ENCODE peak calls at places on chromosomes 12 and 14, in five cellular contexts. One of them, this sample, is unnamed.

GRCh38 chr14:71576472-71576871 is 355.8 kb upstream of the RGS6 start:
- ATAC-seq in K562: no peak
- ATAC-seq in GM12878: no peak
- ATAC-seq in HepG2: no peak
- ATAC-seq in upper lobe of left lung: no peak
- ATAC-seq in this sample: no peak

GRCh38 chr12:12518464-12518845 is 44.2 kb downstream of the DUSP16 start:
- ATAC-seq in K562: no peak
- ATAC-seq in upper lobe of left lung: no peak
- ATAC-seq in GM12878: no peak
- ATAC-seq in HepG2: no peak
- ATAC-seq in this sample: no peak

GRCh38 chr12:27344246-27344645 is 11.6 kb downstream of the BMAL2 start:
- ATAC-seq in K562: no peak
- ATAC-seq in GM12878: peak; percentile 62
- ATAC-seq in HepG2: no peak
- ATAC-seq in upper lobe of left lung: no peak
- ATAC-seq in this sample: no peak

GRCh38 chr12:57764662-57765002 is 2.2 kb downstream of the CYP27B1 start:
- ATAC-seq in GM12878: peak; percentile 19
- ATAC-seq in upper lobe of left lung: peak; percentile 1
- ATAC-seq in HepG2: no peak
- ATAC-seq in K562: no peak
- ATAC-seq in this sample: no peak

GRCh38 chr12:47844264-47845020 is 24.7 kb upstream of the HDAC7 start:
- ATAC-seq in upper lobe of left lung: peak; percentile 90
- ATAC-seq in GM12878: no peak
- ATAC-seq in K562: no peak
- ATAC-seq in HepG2: peak; percentile 32
- ATAC-seq in this sample: peak; percentile 88

GRCh38 chr14:99565383-99565782 is 38.6 kb downstream of the CCDC85C start:
- ATAC-seq in GM12878: no peak
- ATAC-seq in HepG2: no peak
- ATAC-seq in upper lobe of left lung: no peak
- ATAC-seq in K562: no peak
- ATAC-seq in this sample: no peak

GRCh38 chr12:110005319-110005973 is 6.2 kb downstream of the ANKRD13A start:
- ATAC-seq in HepG2: no peak
- ATAC-seq in upper lobe of left lung: no peak
- ATAC-seq in K562: no peak
- ATAC-seq in GM12878: peak; percentile 68
- ATAC-seq in this sample: no peak

GRCh38 chr12:52740591-52740990 is 36.6 kb downstream of the KRT76 start:
- ATAC-seq in HepG2: no peak
- ATAC-seq in K562: no peak
- ATAC-seq in GM12878: no peak
- ATAC-seq in upper lobe of left lung: no peak
- ATAC-seq in this sample: no peak

GRCh38 chr12:72236071-72236705 is 36.0 kb upstream of the TRHDE start:
- ATAC-seq in upper lobe of left lung: no peak
- ATAC-seq in K562: no peak
- ATAC-seq in GM12878: no peak
- ATAC-seq in HepG2: no peak
- ATAC-seq in this sample: no peak

GRCh38 chr12:104724992-104725585 is 233.0 kb downstream of the SLC41A2 start:
- ATAC-seq in GM12878: no peak
- ATAC-seq in upper lobe of left lung: no peak
- ATAC-seq in HepG2: no peak
- ATAC-seq in K562: peak; percentile 19
- ATAC-seq in this sample: no peak

GRCh38 chr12:124565071-124565491 is 2.3 kb downstream of the NCOR2 start:
- ATAC-seq in GM12878: peak; percentile 40
- ATAC-seq in upper lobe of left lung: no peak
- ATAC-seq in K562: no peak
- ATAC-seq in HepG2: no peak
- ATAC-seq in this sample: no peak

GRCh38 chr14:92039073-92039719 is 663 bp downstream of the TRIP11 start:
- ATAC-seq in HepG2: peak; percentile 72
- ATAC-seq in GM12878: peak; percentile 52
- ATAC-seq in K562: peak; percentile 61
- ATAC-seq in upper lobe of left lung: peak; percentile 71
- ATAC-seq in this sample: peak; percentile 49

GRCh38 chr12:4434299-4434698 is 11.3 kb downstream of the FGF6 start:
- ATAC-seq in GM12878: no peak
- ATAC-seq in upper lobe of left lung: no peak
- ATAC-seq in HepG2: no peak
- ATAC-seq in K562: no peak
- ATAC-seq in this sample: no peak

GRCh38 chr14:103581954-103582703 is 19.4 kb downstream of the COA8 start:
- ATAC-seq in upper lobe of left lung: peak; percentile 8
- ATAC-seq in K562: no peak
- ATAC-seq in HepG2: peak; percentile 25
- ATAC-seq in GM12878: no peak
- ATAC-seq in this sample: no peak

GRCh38 chr12:67111182-67111581 is 158.0 kb upstream of the CAND1 start:
- ATAC-seq in upper lobe of left lung: no peak
- ATAC-seq in GM12878: no peak
- ATAC-seq in HepG2: no peak
- ATAC-seq in K562: no peak
- ATAC-seq in this sample: no peak

GRCh38 chr12:127487031-127487430 is 779.9 kb upstream of the TMEM132C start:
- ATAC-seq in upper lobe of left lung: no peak
- ATAC-seq in GM12878: no peak
- ATAC-seq in HepG2: no peak
- ATAC-seq in K562: no peak
- ATAC-seq in this sample: no peak

GRCh38 chr12:100173111-100173510 is 27.5 kb upstream of the ACTR6 start:
- ATAC-seq in upper lobe of left lung: no peak
- ATAC-seq in GM12878: no peak
- ATAC-seq in HepG2: no peak
- ATAC-seq in K562: peak; percentile 54
- ATAC-seq in this sample: no peak

GRCh38 chr12:29742646-29743045 is 41.1 kb downstream of the TMTC1 start:
- ATAC-seq in upper lobe of left lung: no peak
- ATAC-seq in GM12878: no peak
- ATAC-seq in K562: no peak
- ATAC-seq in HepG2: no peak
- ATAC-seq in this sample: no peak

GRCh38 chr12:106736051-106736957 is 38.2 kb upstream of the RIC8B start:
- ATAC-seq in HepG2: peak; percentile 42
- ATAC-seq in K562: peak; percentile 73
- ATAC-seq in GM12878: peak; percentile 78
- ATAC-seq in upper lobe of left lung: no peak
- ATAC-seq in this sample: no peak

GRCh38 chr12:41514907-41515306 is 326.8 kb downstream of the PDZRN4 start:
- ATAC-seq in K562: no peak
- ATAC-seq in HepG2: no peak
- ATAC-seq in GM12878: peak; percentile 49
- ATAC-seq in upper lobe of left lung: no peak
- ATAC-seq in this sample: no peak

GRCh38 chr14:92088494-92088893 is 17.9 kb downstream of the ATXN3 start:
- ATAC-seq in K562: no peak
- ATAC-seq in GM12878: no peak
- ATAC-seq in HepG2: no peak
- ATAC-seq in upper lobe of left lung: no peak
- ATAC-seq in this sample: no peak

GRCh38 chr12:92340441-92341332 is 195.0 kb upstream of the BTG1 start:
- ATAC-seq in upper lobe of left lung: no peak
- ATAC-seq in K562: peak; percentile 86
- ATAC-seq in HepG2: no peak
- ATAC-seq in GM12878: peak; percentile 86
- ATAC-seq in this sample: no peak

GRCh38 chr14:103448097-103448496 is 62.9 kb downstream of the MARK3 start:
- ATAC-seq in GM12878: no peak
- ATAC-seq in K562: peak; percentile 41
- ATAC-seq in HepG2: no peak
- ATAC-seq in upper lobe of left lung: no peak
- ATAC-seq in this sample: no peak

GRCh38 chr14:28931999-28932398 is 165.4 kb downstream of the FOXG1 start:
- ATAC-seq in HepG2: no peak
- ATAC-seq in GM12878: no peak
- ATAC-seq in K562: no peak
- ATAC-seq in upper lobe of left lung: no peak
- ATAC-seq in this sample: no peak

GRCh38 chr14:70318635-70319013 is 40.9 kb downstream of the COX16 start:
- ATAC-seq in HepG2: peak; percentile 12
- ATAC-seq in upper lobe of left lung: no peak
- ATAC-seq in GM12878: no peak
- ATAC-seq in K562: no peak
- ATAC-seq in this sample: no peak

GRCh38 chr14:97866664-97867063 is 1069.5 kb downstream of the VRK1 start:
- ATAC-seq in HepG2: no peak
- ATAC-seq in K562: no peak
- ATAC-seq in GM12878: no peak
- ATAC-seq in upper lobe of left lung: no peak
- ATAC-seq in this sample: no peak

GRCh38 chr12:94027561-94027960 is 120.8 kb upstream of the PLXNC1 start:
- ATAC-seq in K562: no peak
- ATAC-seq in upper lobe of left lung: no peak
- ATAC-seq in HepG2: no peak
- ATAC-seq in GM12878: no peak
- ATAC-seq in this sample: no peak

GRCh38 chr12:46773537-46773936 is 52.3 kb downstream of the SLC38A4 start:
- ATAC-seq in HepG2: no peak
- ATAC-seq in K562: no peak
- ATAC-seq in GM12878: no peak
- ATAC-seq in upper lobe of left lung: no peak
- ATAC-seq in this sample: no peak

GRCh38 chr14:92525318-92526095 is 11.9 kb downstream of the RIN3 start:
- ATAC-seq in K562: no peak
- ATAC-seq in upper lobe of left lung: no peak
- ATAC-seq in HepG2: no peak
- ATAC-seq in GM12878: no peak
- ATAC-seq in this sample: peak; percentile 14

GRCh38 chr14:101761032-101761880 is at the start of gene PPP2R5C:
- ATAC-seq in GM12878: peak; percentile 93
- ATAC-seq in HepG2: peak; percentile 90
- ATAC-seq in K562: peak; percentile 89
- ATAC-seq in upper lobe of left lung: peak; percentile 93
- ATAC-seq in this sample: peak; percentile 88
- TF ChIP-seq POLR2AphosphoS5 in GM12878: no peak
- TF ChIP-seq POLR2AphosphoS5 in HepG2: peak; percentile 66
- TF ChIP-seq POLR2AphosphoS5 in K562: peak; percentile 83
- TF ChIP-seq POLR2AphosphoS5 in upper lobe of left lung: peak; percentile 96
- TF ChIP-seq POLR2AphosphoS5 in this sample: peak; percentile 36

GRCh38 chr14:24114536-24115450 is at the start of the genes DCAF11 and NRL:
- ATAC-seq in upper lobe of left lung: peak; percentile 97
- ATAC-seq in K562: peak; percentile 91
- ATAC-seq in GM12878: peak; percentile 92
- ATAC-seq in HepG2: peak; percentile 88
- ATAC-seq in this sample: peak; percentile 95
- TF ChIP-seq EP300 in upper lobe of left lung: peak; percentile 88
- TF ChIP-seq EP300 in K562: no peak
- TF ChIP-seq EP300 in GM12878: no peak
- TF ChIP-seq EP300 in HepG2: peak; percentile 82
- TF ChIP-seq EP300 in this sample: peak; percentile 24

DNA sequence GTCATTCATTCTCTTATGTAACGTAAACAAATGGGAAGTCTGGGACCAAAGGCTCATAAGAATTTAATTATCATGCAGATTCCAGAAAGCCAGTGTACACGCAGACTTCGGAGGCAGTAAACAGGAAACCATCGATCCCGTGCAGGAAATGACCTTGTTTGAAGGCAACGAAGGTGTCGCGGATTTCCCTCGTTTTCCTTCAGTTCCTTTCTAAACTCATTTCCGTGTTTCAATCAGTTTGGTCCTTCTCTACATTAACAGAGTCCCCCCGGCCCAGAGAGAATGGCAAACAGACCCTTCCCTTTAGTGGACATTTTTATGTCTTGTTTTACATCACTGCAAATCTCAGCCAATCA is 6.3 kb upstream of the FOXJ2 start:
- ATAC-seq in GM12878: peak; percentile 42
- ATAC-seq in K562: no peak
- ATAC-seq in HepG2: peak; percentile 25
- ATAC-seq in upper lobe of left lung: peak; percentile 63
- ATAC-seq in this sample: peak; percentile 22
- TF ChIP-seq POLR2AphosphoS5 in GM12878: peak; percentile 77
- TF ChIP-seq POLR2AphosphoS5 in K562: no peak
- TF ChIP-seq POLR2AphosphoS5 in HepG2: peak; percentile 73
- TF ChIP-seq POLR2AphosphoS5 in upper lobe of left lung: peak; percentile 64
- TF ChIP-seq POLR2AphosphoS5 in this sample: peak; percentile 73

GRCh38 chr14:48751293-48751692 is 834.9 kb downstream of the RPS29 start:
- ATAC-seq in GM12878: no peak
- ATAC-seq in upper lobe of left lung: no peak
- ATAC-seq in HepG2: no peak
- ATAC-seq in K562: no peak
- ATAC-seq in this sample: no peak

GRCh38 chr14:48748151-48748550 is 838.0 kb downstream of the RPS29 start:
- ATAC-seq in HepG2: no peak
- ATAC-seq in upper lobe of left lung: no peak
- ATAC-seq in GM12878: no peak
- ATAC-seq in K562: no peak
- ATAC-seq in this sample: no peak

GRCh38 chr14:48744202-48744601 is 842.0 kb downstream of the RPS29 start:
- ATAC-seq in GM12878: no peak
- ATAC-seq in K562: no peak
- ATAC-seq in upper lobe of left lung: no peak
- ATAC-seq in HepG2: no peak
- ATAC-seq in this sample: no peak

GRCh38 chr14:48747683-48748082 is 838.5 kb downstream of the RPS29 start:
- ATAC-seq in K562: no peak
- ATAC-seq in GM12878: no peak
- ATAC-seq in upper lobe of left lung: no peak
- ATAC-seq in HepG2: no peak
- ATAC-seq in this sample: no peak
- TF ChIP-seq EP300 in K562: no peak
- TF ChIP-seq EP300 in GM12878: no peak
- TF ChIP-seq EP300 in upper lobe of left lung: no peak
- TF ChIP-seq EP300 in HepG2: no peak
- TF ChIP-seq EP300 in this sample: no peak

GRCh38 chr12:14893471-14894250 is 8.0 kb upstream of the MGP start:
- ATAC-seq in HepG2: no peak
- ATAC-seq in GM12878: no peak
- ATAC-seq in upper lobe of left lung: peak; percentile 82
- ATAC-seq in K562: no peak
- ATAC-seq in this sample: peak; percentile 62

GRCh38 chr12:14896477-14897184 is 11.0 kb upstream of the MGP start:
- ATAC-seq in K562: no peak
- ATAC-seq in upper lobe of left lung: peak; percentile 32
- ATAC-seq in GM12878: no peak
- ATAC-seq in HepG2: no peak
- ATAC-seq in this sample: no peak

GRCh38 chr12:14892726-14893442 is 7.2 kb upstream of the MGP start:
- ATAC-seq in GM12878: peak; percentile 74
- ATAC-seq in upper lobe of left lung: peak; percentile 88
- ATAC-seq in K562: peak; percentile 33
- ATAC-seq in HepG2: peak; percentile 81
- ATAC-seq in this sample: peak; percentile 93
- TF ChIP-seq POLR2AphosphoS5 in GM12878: no peak
- TF ChIP-seq POLR2AphosphoS5 in upper lobe of left lung: no peak
- TF ChIP-seq POLR2AphosphoS5 in K562: no peak
- TF ChIP-seq POLR2AphosphoS5 in HepG2: no peak
- TF ChIP-seq POLR2AphosphoS5 in this sample: no peak

GRCh38 chr12:44253338-44253856 is 417.5 kb downstream of the TMEM117 start:
- ATAC-seq in upper lobe of left lung: no peak
- ATAC-seq in K562: no peak
- ATAC-seq in HepG2: no peak
- ATAC-seq in GM12878: no peak
- ATAC-seq in this sample: no peak
- TF ChIP-seq EP300 in upper lobe of left lung: no peak
- TF ChIP-seq EP300 in K562: no peak
- TF ChIP-seq EP300 in HepG2: no peak
- TF ChIP-seq EP300 in GM12878: no peak
- TF ChIP-seq EP300 in this sample: no peak

GRCh38 chr12:62192486-62193250 is 67.5 kb upstream of the USP15 start:
- ATAC-seq in upper lobe of left lung: peak; percentile 95
- ATAC-seq in K562: peak; percentile 99
- ATAC-seq in HepG2: peak; percentile 98
- ATAC-seq in GM12878: peak; percentile 95
- ATAC-seq in this sample: peak; percentile 81
- TF ChIP-seq POLR2AphosphoS5 in upper lobe of left lung: no peak
- TF ChIP-seq POLR2AphosphoS5 in K562: no peak
- TF ChIP-seq POLR2AphosphoS5 in HepG2: no peak
- TF ChIP-seq POLR2AphosphoS5 in GM12878: no peak
- TF ChIP-seq POLR2AphosphoS5 in this sample: no peak